ENCODE peak calls at places on chromosomes 7 and 10, in six cellular contexts. S is suprapubic skin, N is Peyer's patch, V is body of pancreas, U is heart left ventricle, O is thyroid gland. Q is an unnamed sample.

GRCh38 chr7:116730097-116731018 is 58.4 kb downstream of the MET start:
- DNase-seq in S (no peak), N (no peak), V (no peak), U (no peak), O (peak; percentile 57), Q (no peak)

GRCh38 chr10:60186315-60187071 is 203.2 kb downstream of the ANK3 start:
- DNase-seq in S (no peak), N (no peak), V (peak; percentile 34), U (peak; percentile 80), O (no peak), Q (no peak)

GRCh38 chr7:38424750-38425463 is 151.5 kb upstream of the TARP start:
- DNase-seq in S (no peak), N (no peak), V (no peak), U (no peak), O (no peak), Q (no peak)

GRCh38 chr10:124353896-124354295 is 64.8 kb downstream of the OAT start:
- DNase-seq in S (no peak), N (no peak), V (no peak), U (no peak), O (no peak), Q (no peak)

GRCh38 chr7:94335586-94335985 is 59.1 kb upstream of the COL1A2 start:
- DNase-seq in S (no peak), N (no peak), V (no peak), U (no peak), O (no peak), Q (no peak)

GRCh38 chr10:546971-547590 is 142.4 kb downstream of the DIP2C start:
- DNase-seq in S (no peak), N (no peak), V (no peak), U (no peak), O (peak; percentile 50), Q (peak; percentile 48)

GRCh38 chr7:69598487-69599148 is 343 bp downstream of the AUTS2 start:
- DNase-seq in S (no peak), N (no peak), V (peak; percentile 11), U (peak; percentile 33), O (no peak), Q (no peak)

GRCh38 chr10:124849111-124849773 is 47.6 kb downstream of the ABRAXAS2 start:
- DNase-seq in S (no peak), N (no peak), V (no peak), U (no peak), O (no peak), Q (no peak)

GRCh38 chr10:96971324-96971723 is 139.2 kb downstream of the LCOR start:
- DNase-seq in S (no peak), N (no peak), V (no peak), U (no peak), O (no peak), Q (no peak)

GRCh38 chr10:1363466-1364121 is 307.4 kb downstream of the WDR37 start:
- DNase-seq in S (peak; percentile 65), N (no peak), V (no peak), U (no peak), O (no peak), Q (no peak)

GRCh38 chr7:69962856-69963149 is 364.5 kb downstream of the AUTS2 start:
- DNase-seq in S (no peak), N (no peak), V (no peak), U (no peak), O (peak; percentile 8), Q (no peak)

GRCh38 chr7:75981450-75982305 is 12.7 kb downstream of the TMEM120A start:
- DNase-seq in S (no peak), N (no peak), V (peak; percentile 16), U (no peak), O (no peak), Q (no peak)

GRCh38 chr10:102646610-102647432 is 2.5 kb downstream of the TRIM8 start:
- DNase-seq in S (no peak), N (no peak), V (peak; percentile 54), U (peak; percentile 65), O (peak; percentile 52), Q (no peak)

GRCh38 chr10:24350111-24350921 is 141.4 kb downstream of the KIAA1217 start:
- DNase-seq in S (no peak), N (no peak), V (no peak), U (no peak), O (no peak), Q (no peak)

GRCh38 chr7:142939226-142939910 is at the start of gene LLCFC1:
- DNase-seq in S (peak; percentile 54), N (no peak), V (peak; percentile 27), U (no peak), O (peak; percentile 15), Q (no peak)

GRCh38 chr10:24645784-24646183 is 77.9 kb downstream of the ARHGAP21 start:
- DNase-seq in S (no peak), N (no peak), V (no peak), U (no peak), O (no peak), Q (no peak)

DNA sequence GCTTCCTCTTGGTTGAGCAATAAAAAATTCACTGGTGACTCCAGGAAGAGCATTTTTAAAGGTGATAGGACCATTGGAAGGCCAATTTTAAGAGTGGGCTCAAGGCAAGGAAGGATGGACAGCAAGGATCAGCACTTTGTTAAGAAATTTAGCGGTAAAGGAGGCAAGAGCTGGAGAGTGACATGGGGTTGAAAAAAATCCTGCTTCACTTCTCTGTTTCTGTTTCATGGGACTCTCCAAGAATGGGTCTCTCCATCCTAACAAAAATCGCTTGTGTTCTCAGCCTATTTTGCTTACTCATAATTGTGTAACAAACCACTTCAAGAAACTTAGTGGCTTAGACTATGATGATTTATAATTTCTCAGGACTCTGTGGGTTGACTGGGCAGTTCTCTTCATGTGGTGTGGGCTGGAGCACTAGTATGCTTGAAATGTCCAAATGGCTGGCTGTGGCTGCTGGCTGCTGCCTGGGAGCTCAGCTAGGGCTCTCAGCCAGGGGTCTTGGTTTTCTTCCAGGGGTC is 59.8 kb upstream of the ZNRF2 start:
- DNase-seq in S (no peak), N (no peak), V (no peak), U (no peak), O (no peak), Q (no peak)
- H3K4me1 ChIP-seq in S (peaks cover 24% of the 10 kb centered on the region), N (no peaks in the 10 kb centered on the region), V (peaks cover 30% of the 10 kb centered on the region), U (peaks cover 17% of the 10 kb centered on the region), O (peaks cover 7% of the 10 kb centered on the region), Q (peaks cover 16% of the 10 kb centered on the region)

GRCh38 chr7:120792091-120792860 is 65.7 kb downstream of the TSPAN12 start:
- DNase-seq in S (peak; percentile 79), N (peak; percentile 87), V (peak; percentile 76), U (peak; percentile 78), O (peak; percentile 65), Q (peak; percentile 74)
- TF ChIP-seq POLR2A in S (no peak), N (no peak), V (no peak), U (no peak), O (no peak), Q (no peak)

DNA sequence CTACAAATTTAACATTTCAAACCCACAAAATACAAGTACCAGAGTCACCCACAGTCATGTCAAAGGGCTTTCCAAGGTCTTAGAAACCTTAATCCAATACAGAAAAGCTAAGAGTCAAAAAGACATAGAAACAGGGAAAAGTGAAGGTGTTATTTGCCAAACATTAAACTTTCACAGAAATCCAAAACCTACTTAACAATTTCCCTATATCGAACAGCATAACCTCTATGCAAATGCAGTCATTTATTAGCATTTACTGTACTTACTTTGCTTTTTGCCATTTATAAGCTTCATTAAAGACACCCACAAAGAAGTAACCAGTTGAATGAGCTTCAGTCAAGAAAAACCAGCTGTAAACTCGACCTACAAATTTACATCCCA is 1.6 kb downstream of the PANK1 start:
- DNase-seq in S (no peak), N (no peak), V (no peak), U (no peak), O (no peak), Q (no peak)
- H3K4me1 ChIP-seq in S (peaks cover 19% of the 10 kb centered on the region), N (no peaks in the 10 kb centered on the region), V (peaks cover 20% of the 10 kb centered on the region), U (peaks cover 20% of the 10 kb centered on the region), O (peaks cover 20% of the 10 kb centered on the region), Q (no peaks in the 10 kb centered on the region)

GRCh38 chr7:150451833-150452431 is 1.5 kb downstream of the GIMAP8 start:
- DNase-seq in S (no peak), N (no peak), V (no peak), U (peak; percentile 54), O (no peak), Q (no peak)
- TF ChIP-seq POLR2A in S (no peak), N (no peak), V (no peak), U (no peak), O (no peak), Q (no peak)

GRCh38 chr7:35026154-35026553 is 11.1 kb downstream of the DPY19L1 start:
- DNase-seq in S (no peak), N (no peak), V (no peak), U (no peak), O (no peak), Q (no peak)
- H3K4me1 ChIP-seq in S (peaks cover 7% of the 10 kb centered on the region), N (no peaks in the 10 kb centered on the region), V (peaks cover 9% of the 10 kb centered on the region), U (no peaks in the 10 kb centered on the region), O (no peaks in the 10 kb centered on the region), Q (no peaks in the 10 kb centered on the region)

DNA sequence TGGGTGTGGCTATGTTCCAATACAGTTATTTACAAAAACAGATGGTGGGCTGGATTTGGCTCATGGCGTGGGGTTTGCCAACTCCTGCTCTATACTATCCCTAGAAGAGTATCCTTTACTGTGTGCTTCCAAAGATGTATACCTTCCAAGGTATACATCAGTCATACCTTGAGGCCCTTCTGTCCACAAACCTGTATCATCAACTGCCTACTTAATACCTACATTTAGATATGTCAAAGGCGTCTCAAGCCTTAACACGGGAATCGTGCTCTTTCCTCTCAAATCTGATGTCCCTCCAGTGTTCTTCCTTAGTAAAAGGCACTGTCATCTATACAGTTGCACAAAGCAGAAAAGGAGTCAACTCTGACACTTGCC is 37.0 kb downstream of the NAMPT start:
- DNase-seq in S (no peak), N (no peak), V (no peak), U (no peak), O (no peak), Q (no peak)
- TF ChIP-seq POLR2A in S (no peak), N (no peak), V (no peak), U (no peak), O (no peak), Q (no peak)

DNA sequence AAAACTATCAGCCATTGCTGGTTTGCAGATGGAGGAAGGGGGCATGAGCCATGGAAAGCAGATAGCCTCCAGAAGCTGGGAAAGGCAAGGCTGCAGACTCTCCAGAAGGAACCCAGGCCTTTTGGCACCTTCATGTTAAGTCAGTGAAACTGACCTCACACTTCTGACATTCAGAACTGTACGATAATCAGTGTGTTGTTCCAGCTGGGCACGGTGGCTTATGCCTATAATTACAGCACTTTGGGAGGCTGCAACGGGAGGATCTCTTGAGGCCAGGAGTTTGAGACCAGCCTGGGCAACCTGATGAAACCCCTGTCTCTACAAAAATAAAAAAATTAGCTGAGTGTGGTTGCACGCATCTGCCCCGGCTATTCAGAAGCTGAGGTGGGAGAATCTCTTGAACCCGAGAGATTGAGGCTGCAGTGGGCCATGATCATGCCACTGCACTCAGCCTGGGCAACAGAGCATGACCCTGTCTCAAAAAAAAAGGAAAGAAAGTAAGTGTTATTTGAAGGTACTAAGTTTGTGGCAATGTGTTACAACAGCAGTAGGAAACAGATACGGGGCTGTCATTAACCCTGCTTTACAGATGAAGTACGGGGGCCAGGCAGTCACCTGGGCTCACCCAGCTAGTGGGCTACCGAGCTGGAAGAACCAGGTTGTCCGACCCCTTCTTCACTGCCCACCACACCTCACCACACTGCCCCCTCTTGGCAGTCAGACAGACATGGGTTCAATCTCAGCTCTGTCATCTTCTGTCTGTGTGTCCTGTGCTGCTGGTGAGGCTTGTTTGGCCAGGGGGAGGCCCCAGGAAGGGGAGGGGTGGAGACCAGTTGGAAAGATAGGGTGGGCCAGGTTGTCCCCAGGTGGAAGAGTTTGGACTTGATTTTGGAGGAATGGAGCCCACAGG is 18.3 kb downstream of the CHST3 start:
- DNase-seq in S (no peak), N (no peak), V (no peak), U (peak; percentile 18), O (no peak), Q (peak; percentile 9)
- H3K4me1 ChIP-seq in S (peaks cover 92% of the 10 kb centered on the region), N (no peaks in the 10 kb centered on the region), V (peaks cover 83% of the 10 kb centered on the region), U (peaks cover 97% of the 10 kb centered on the region), O (peaks cover 49% of the 10 kb centered on the region), Q (peaks cover 49% of the 10 kb centered on the region)

GRCh38 chr7:27099839-27100225 is 2.7 kb downstream of the HOXA2 start:
- DNase-seq in S (no peak), N (no peak), V (no peak), U (no peak), O (no peak), Q (no peak)
- TF ChIP-seq POLR2A in S (no peak), N (no peak), V (no peak), U (no peak), O (no peak), Q (no peak)

Q was measured in breast epithelium.